ENCODE peak calls at places on chromosomes 13 and 19, in four cellular contexts. One of them, this sample, is unnamed.

GRCh38 chr19:51093066-51093465 is 10.4 kb upstream of the KLK14 start:
- DNase-seq in HCT116: no peak
- DNase-seq in GM23338: no peak
- DNase-seq in PC-9: peak; percentile 19
- DNase-seq in this sample: no peak

GRCh38 chr19:19704836-19705235 is 28.1 kb downstream of the ZNF14 start:
- DNase-seq in HCT116: no peak
- DNase-seq in GM23338: no peak
- DNase-seq in PC-9: no peak
- DNase-seq in this sample: no peak

GRCh38 chr19:34505321-34506025 is 23.9 kb downstream of the WTIP start:
- DNase-seq in HCT116: no peak
- DNase-seq in GM23338: no peak
- DNase-seq in PC-9: no peak
- DNase-seq in this sample: peak; percentile 15

GRCh38 chr19:18297308-18297707 is 15.9 kb upstream of the JUND start:
- DNase-seq in HCT116: no peak
- DNase-seq in GM23338: no peak
- DNase-seq in PC-9: no peak
- DNase-seq in this sample: no peak

GRCh38 chr19:15730538-15730937 is 2.7 kb downstream of the OR10H2 start:
- DNase-seq in HCT116: no peak
- DNase-seq in GM23338: no peak
- DNase-seq in PC-9: no peak
- DNase-seq in this sample: no peak

GRCh38 chr13:93227280-93227905 is 786 bp downstream of the GPC6 start:
- DNase-seq in HCT116: no peak
- DNase-seq in GM23338: peak; percentile 66
- DNase-seq in PC-9: no peak
- DNase-seq in this sample: peak; percentile 74

GRCh38 chr19:4390017-4390861 is 10.1 kb downstream of the SH3GL1 start:
- DNase-seq in HCT116: no peak
- DNase-seq in GM23338: peak; percentile 85
- DNase-seq in PC-9: no peak
- DNase-seq in this sample: no peak

GRCh38 chr13:78372581-78372980 is 230.8 kb downstream of the POU4F1 start:
- DNase-seq in HCT116: no peak
- DNase-seq in GM23338: no peak
- DNase-seq in PC-9: no peak
- DNase-seq in this sample: no peak

GRCh38 chr19:7522072-7522922 is at the start of gene MCOLN1:
- DNase-seq in HCT116: peak; percentile 90
- DNase-seq in GM23338: peak; percentile 99
- DNase-seq in PC-9: peak; percentile 91
- DNase-seq in this sample: peak; percentile 100

GRCh38 chr19:46785054-46785979 is 3.1 kb downstream of the SLC1A5 start:
- DNase-seq in HCT116: no peak
- DNase-seq in GM23338: no peak
- DNase-seq in PC-9: no peak
- DNase-seq in this sample: no peak

GRCh38 chr19:55440411-55441105 is 2.5 kb downstream of the SHISA7 start:
- DNase-seq in HCT116: no peak
- DNase-seq in GM23338: peak; percentile 89
- DNase-seq in PC-9: no peak
- DNase-seq in this sample: peak; percentile 94

GRCh38 chr19:55442372-55443044 is 592 bp downstream of the SHISA7 start:
- DNase-seq in HCT116: no peak
- DNase-seq in GM23338: peak; percentile 62
- DNase-seq in PC-9: no peak
- DNase-seq in this sample: peak; percentile 59

GRCh38 chr19:55443045-55443823 is at the start of gene SHISA7:
- DNase-seq in HCT116: no peak
- DNase-seq in GM23338: peak; percentile 69
- DNase-seq in PC-9: no peak
- DNase-seq in this sample: peak; percentile 58

GRCh38 chr19:55441692-55442321 is 1.3 kb downstream of the SHISA7 start:
- DNase-seq in HCT116: no peak
- DNase-seq in GM23338: peak; percentile 87
- DNase-seq in PC-9: no peak
- DNase-seq in this sample: no peak

DNA sequence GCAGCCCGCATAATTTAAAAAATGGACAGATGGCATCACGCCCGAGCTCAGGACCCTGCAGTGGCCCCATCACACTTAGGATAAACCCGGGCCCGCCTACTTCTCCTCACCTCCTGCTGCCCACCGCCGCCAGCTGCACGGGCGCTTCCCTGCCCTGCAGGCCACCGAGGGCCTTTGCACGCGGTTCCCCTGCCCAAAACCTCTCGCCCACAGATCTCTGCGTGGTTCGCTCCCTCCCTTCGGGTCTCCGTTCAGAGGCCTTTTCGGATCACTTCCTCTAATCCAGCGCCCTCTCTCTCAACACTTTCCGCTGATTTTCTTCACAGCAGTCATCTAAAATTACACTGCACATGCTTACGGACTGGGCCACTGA is 1.8 kb downstream of the SHISA7 start:
- DNase-seq in HCT116: no peak
- DNase-seq in GM23338: peak; percentile 54
- DNase-seq in PC-9: no peak
- DNase-seq in this sample: no peak
- H3K9me2 ChIP-seq in HCT116: no peaks in the 10 kb centered on the region
- H3K9me2 ChIP-seq in GM23338: no peaks in the 10 kb centered on the region
- H3K9me2 ChIP-seq in PC-9: no peaks in the 10 kb centered on the region
- H3K9me2 ChIP-seq in this sample: no peaks in the 10 kb centered on the region

GRCh38 chr19:11321206-11322126 is 18.0 kb downstream of the RAB3D start:
- DNase-seq in HCT116: no peak
- DNase-seq in GM23338: peak; percentile 48
- DNase-seq in PC-9: no peak
- DNase-seq in this sample: no peak
- H3K9me2 ChIP-seq in HCT116: no peaks in the 10 kb centered on the region
- H3K9me2 ChIP-seq in GM23338: no peaks in the 10 kb centered on the region
- H3K9me2 ChIP-seq in PC-9: no peaks in the 10 kb centered on the region
- H3K9me2 ChIP-seq in this sample: no peaks in the 10 kb centered on the region

DNA sequence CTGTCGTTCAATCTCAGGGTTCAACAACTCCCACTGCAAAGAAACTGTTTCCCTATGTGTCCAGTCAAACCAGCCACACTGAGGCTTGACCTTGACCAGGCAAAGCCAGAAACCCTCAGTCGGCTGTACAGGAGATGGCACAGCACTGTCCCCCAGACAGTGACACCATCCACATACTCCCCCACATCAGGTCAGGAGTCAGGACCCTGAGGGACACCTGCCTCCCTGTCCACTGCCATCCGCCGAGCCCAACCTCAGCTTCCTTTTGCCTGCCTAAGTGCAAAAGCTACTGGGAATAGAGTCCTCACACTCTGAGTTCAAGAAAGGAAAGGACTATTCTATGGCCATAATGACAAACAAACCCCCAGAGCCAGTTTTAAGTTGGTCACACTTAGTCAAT is 66.8 kb downstream of the ATP7B start:
- DNase-seq in HCT116: no peak
- DNase-seq in GM23338: no peak
- DNase-seq in PC-9: no peak
- DNase-seq in this sample: no peak
- H3K9me2 ChIP-seq in HCT116: no peaks in the 10 kb centered on the region
- H3K9me2 ChIP-seq in GM23338: no peaks in the 10 kb centered on the region
- H3K9me2 ChIP-seq in PC-9: no peaks in the 10 kb centered on the region
- H3K9me2 ChIP-seq in this sample: no peaks in the 10 kb centered on the region

GRCh38 chr19:49846408-49846807 is 4.6 kb upstream of the PTOV1 start:
- DNase-seq in HCT116: no peak
- DNase-seq in GM23338: no peak
- DNase-seq in PC-9: no peak
- DNase-seq in this sample: no peak
- H3K9me2 ChIP-seq in HCT116: no peaks in the 10 kb centered on the region
- H3K9me2 ChIP-seq in GM23338: peaks cover 3% of the 10 kb centered on the region
- H3K9me2 ChIP-seq in PC-9: no peaks in the 10 kb centered on the region
- H3K9me2 ChIP-seq in this sample: no peaks in the 10 kb centered on the region

GRCh38 chr13:84994582-84994981 is 804.6 kb downstream of the SLITRK6 start:
- DNase-seq in HCT116: no peak
- DNase-seq in GM23338: no peak
- DNase-seq in PC-9: no peak
- DNase-seq in this sample: peak; percentile 34
- H3K9me2 ChIP-seq in HCT116: no peaks in the 10 kb centered on the region
- H3K9me2 ChIP-seq in GM23338: no peaks in the 10 kb centered on the region
- H3K9me2 ChIP-seq in PC-9: no peaks in the 10 kb centered on the region
- H3K9me2 ChIP-seq in this sample: no peaks in the 10 kb centered on the region

GRCh38 chr13:71578048-71578447 is 289.0 kb downstream of the DACH1 start:
- DNase-seq in HCT116: no peak
- DNase-seq in GM23338: no peak
- DNase-seq in PC-9: no peak
- DNase-seq in this sample: no peak

GRCh38 chr13:71580614-71581013 is 286.4 kb downstream of the DACH1 start:
- DNase-seq in HCT116: no peak
- DNase-seq in GM23338: no peak
- DNase-seq in PC-9: no peak
- DNase-seq in this sample: no peak

DNA sequence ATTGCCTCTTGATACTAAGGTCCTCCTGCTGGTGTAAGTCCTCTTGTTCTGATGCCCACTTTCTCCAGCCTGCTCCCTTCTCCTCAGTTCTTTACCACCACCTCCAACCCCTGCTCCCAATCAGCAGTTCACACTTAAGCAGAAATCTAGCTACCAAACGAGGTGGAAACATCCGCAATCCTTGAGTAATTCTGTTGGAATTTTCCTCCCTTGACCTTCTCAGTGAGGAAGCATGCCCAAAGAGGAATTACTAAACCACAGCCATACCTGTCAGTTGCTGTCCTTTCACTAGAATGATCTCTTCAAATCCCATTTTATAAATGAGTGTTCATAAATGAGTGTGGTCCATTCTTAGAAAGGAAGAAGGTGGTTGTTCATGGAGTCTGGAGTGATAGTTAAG is 289.9 kb downstream of the DACH1 start:
- DNase-seq in HCT116: no peak
- DNase-seq in GM23338: no peak
- DNase-seq in PC-9: no peak
- DNase-seq in this sample: no peak
- H3K9me2 ChIP-seq in HCT116: no peaks in the 10 kb centered on the region
- H3K9me2 ChIP-seq in GM23338: no peaks in the 10 kb centered on the region
- H3K9me2 ChIP-seq in PC-9: no peaks in the 10 kb centered on the region
- H3K9me2 ChIP-seq in this sample: no peaks in the 10 kb centered on the region

DNA sequence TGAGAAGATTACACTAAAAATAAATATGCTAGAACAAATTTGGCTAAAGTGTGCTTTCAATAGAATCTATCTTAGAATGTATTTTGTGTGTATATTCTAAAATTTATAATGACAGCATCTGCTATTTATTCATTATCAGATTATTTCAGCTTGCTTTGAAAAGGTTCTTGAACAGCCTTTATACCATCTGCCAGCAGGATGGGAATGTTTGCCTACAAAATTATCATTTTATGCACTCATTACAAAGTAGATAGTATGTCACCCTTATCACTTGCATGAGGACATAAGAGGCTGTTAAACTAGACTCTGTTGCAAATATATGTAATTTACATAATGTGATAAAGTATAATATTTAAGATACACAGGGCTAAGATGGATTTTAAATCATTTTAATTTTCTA is 1286.9 kb upstream of the PCDH20 start:
- DNase-seq in HCT116: no peak
- DNase-seq in GM23338: no peak
- DNase-seq in PC-9: no peak
- DNase-seq in this sample: peak; percentile 21
- H3K9me2 ChIP-seq in HCT116: no peaks in the 10 kb centered on the region
- H3K9me2 ChIP-seq in GM23338: no peaks in the 10 kb centered on the region
- H3K9me2 ChIP-seq in PC-9: no peaks in the 10 kb centered on the region
- H3K9me2 ChIP-seq in this sample: no peaks in the 10 kb centered on the region

GRCh38 chr19:11105014-11105636 is 15.9 kb downstream of the LDLR start:
- DNase-seq in HCT116: no peak
- DNase-seq in GM23338: no peak
- DNase-seq in PC-9: no peak
- DNase-seq in this sample: no peak
- H3K9me2 ChIP-seq in HCT116: no peaks in the 10 kb centered on the region
- H3K9me2 ChIP-seq in GM23338: no peaks in the 10 kb centered on the region
- H3K9me2 ChIP-seq in PC-9: no peaks in the 10 kb centered on the region
- H3K9me2 ChIP-seq in this sample: no peaks in the 10 kb centered on the region

DNA sequence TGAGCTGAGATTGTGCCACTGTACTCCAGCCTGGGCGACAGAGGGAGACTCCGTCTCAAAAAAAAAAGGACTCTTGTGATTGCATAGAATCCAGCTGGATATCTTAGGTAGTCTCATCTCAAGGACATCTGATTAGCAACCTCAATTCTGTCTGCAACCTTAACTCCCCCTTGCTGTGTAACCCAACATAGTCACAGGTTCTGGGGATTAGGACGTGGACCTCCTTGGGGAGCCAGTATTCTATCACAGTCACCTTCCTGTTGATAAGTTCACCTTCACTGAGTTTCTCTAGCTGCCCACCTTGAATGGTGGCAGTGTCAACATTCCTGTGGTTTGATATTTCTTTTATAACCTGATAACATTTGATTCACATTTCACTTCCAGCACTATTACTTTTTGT is 27.2 kb downstream of the GPR18 start:
- DNase-seq in HCT116: no peak
- DNase-seq in GM23338: no peak
- DNase-seq in PC-9: peak; percentile 31
- DNase-seq in this sample: no peak
- H3K9me2 ChIP-seq in HCT116: no peaks in the 10 kb centered on the region
- H3K9me2 ChIP-seq in GM23338: no peaks in the 10 kb centered on the region
- H3K9me2 ChIP-seq in PC-9: no peaks in the 10 kb centered on the region
- H3K9me2 ChIP-seq in this sample: no peaks in the 10 kb centered on the region

GRCh38 chr19:32868206-32868950 is 1.2 kb downstream of the SLC7A9 start:
- DNase-seq in HCT116: no peak
- DNase-seq in GM23338: no peak
- DNase-seq in PC-9: no peak
- DNase-seq in this sample: no peak

GRCh38 chr19:32869369-32870153 is at the start of gene SLC7A9:
- DNase-seq in HCT116: no peak
- DNase-seq in GM23338: no peak
- DNase-seq in PC-9: no peak
- DNase-seq in this sample: no peak

GRCh38 chr19:32872391-32872790 is 2.8 kb upstream of the SLC7A9 start:
- DNase-seq in HCT116: no peak
- DNase-seq in GM23338: no peak
- DNase-seq in PC-9: no peak
- DNase-seq in this sample: no peak

GRCh38 chr19:32870981-32871451 is 1.4 kb upstream of the SLC7A9 start:
- DNase-seq in HCT116: no peak
- DNase-seq in GM23338: no peak
- DNase-seq in PC-9: no peak
- DNase-seq in this sample: no peak

GRCh38 chr19:32870154-32870573 is 597 bp upstream of the SLC7A9 start:
- DNase-seq in HCT116: no peak
- DNase-seq in GM23338: peak; percentile 54
- DNase-seq in PC-9: no peak
- DNase-seq in this sample: no peak
- H3K9me2 ChIP-seq in HCT116: no peaks in the 10 kb centered on the region
- H3K9me2 ChIP-seq in GM23338: no peaks in the 10 kb centered on the region
- H3K9me2 ChIP-seq in PC-9: no peaks in the 10 kb centered on the region
- H3K9me2 ChIP-seq in this sample: no peaks in the 10 kb centered on the region